ENCODE peak calls at places on chromosomes 16 and 17, in seven cellular contexts. N, Y, C, S, L, V and T are unnamed samples.

GRCh38 chr16:67731071-67731810 is 12.1 kb upstream of the GFOD2 start:
- DNase-seq in N (no peak), Y (no peak), C (no peak), S (no peak), L (no peak), V (no peak), T (no peak)

GRCh38 chr16:24491721-24492120 is 47.6 kb upstream of the RBBP6 start:
- DNase-seq in N (no peak), Y (no peak), C (no peak), S (no peak), L (no peak), V (no peak), T (no peak)

GRCh38 chr16:80231118-80231515 is 309.7 kb upstream of the DYNLRB2 start:
- DNase-seq in N (peak; percentile 49), Y (no peak), C (no peak), S (no peak), L (no peak), V (no peak), T (no peak)

GRCh38 chr17:13967416-13967815 is 101.9 kb upstream of the COX10 start:
- DNase-seq in N (no peak), Y (peak; percentile 16), C (no peak), S (no peak), L (no peak), V (no peak), T (no peak)

GRCh38 chr17:561118-561517 is 153.5 kb downstream of the VPS53 start:
- DNase-seq in N (peak; percentile 60), Y (no peak), C (no peak), S (no peak), L (no peak), V (no peak), T (no peak)

GRCh38 chr17:76934561-76935320 is 66.5 kb downstream of the MGAT5B start:
- DNase-seq in N (no peak), Y (no peak), C (no peak), S (no peak), L (no peak), V (no peak), T (no peak)

GRCh38 chr16:69873783-69874182 is 77.4 kb upstream of the CLEC18A start:
- DNase-seq in N (no peak), Y (no peak), C (no peak), S (no peak), L (no peak), V (no peak), T (no peak)

GRCh38 chr17:55259684-55260111 is 5.1 kb upstream of the HLF start:
- DNase-seq in N (no peak), Y (no peak), C (no peak), S (no peak), L (peak; percentile 4), V (no peak), T (no peak)

GRCh38 chr17:72640415-72641165 is 451.9 kb downstream of the SLC39A11 start:
- DNase-seq in N (no peak), Y (no peak), C (no peak), S (no peak), L (no peak), V (no peak), T (no peak)

GRCh38 chr16:22262460-22262859 is 34.7 kb upstream of the POLR3E start:
- DNase-seq in N (no peak), Y (no peak), C (no peak), S (no peak), L (no peak), V (no peak), T (no peak)

GRCh38 chr17:48335858-48336500 is 94.0 kb downstream of the SKAP1 start:
- DNase-seq in N (peak; percentile 74), Y (no peak), C (no peak), S (no peak), L (peak; percentile 71), V (peak; percentile 3), T (peak; percentile 91)

GRCh38 chr17:47119746-47120520 is 69.2 kb downstream of the CDC27 start:
- DNase-seq in N (peak; percentile 70), Y (no peak), C (no peak), S (no peak), L (no peak), V (no peak), T (no peak)

GRCh38 chr17:1312261-1312870 is 32.9 kb downstream of the TRARG1 start:
- DNase-seq in N (no peak), Y (peak; percentile 71), C (no peak), S (peak; percentile 50), L (no peak), V (no peak), T (peak; percentile 29)

GRCh38 chr16:243348-243747 is 8.7 kb downstream of the FAM234A start:
- DNase-seq in N (no peak), Y (no peak), C (no peak), S (no peak), L (no peak), V (no peak), T (no peak)

GRCh38 chr17:57264776-57265175 is 8.5 kb downstream of the MSI2 start:
- DNase-seq in N (no peak), Y (no peak), C (no peak), S (no peak), L (no peak), V (no peak), T (no peak)

GRCh38 chr17:5769936-5770335 is 185.6 kb upstream of the NLRP1 start:
- DNase-seq in N (peak; percentile 87), Y (no peak), C (no peak), S (no peak), L (no peak), V (no peak), T (no peak)

GRCh38 chr16:24685539-24686432 is 43.7 kb upstream of the TNRC6A start:
- DNase-seq in N (peak; percentile 91), Y (no peak), C (no peak), S (no peak), L (no peak), V (no peak), T (peak; percentile 8)

GRCh38 chr16:22297114-22297870 is at the start of gene POLR3E:
- DNase-seq in N (peak; percentile 100), Y (peak; percentile 97), C (peak; percentile 100), S (peak; percentile 100), L (peak; percentile 97), V (peak; percentile 88), T (peak; percentile 99)